ENCODE peak calls at places on chromosomes 7 and 10, in four cellular contexts. J is astrocyte, H is thoracic aorta, S is hepatocyte. G is an unnamed sample.

GRCh38 chr10:70571236-70571635 is 31.3 kb downstream of the PRF1 start:
- DNase-seq in S (no peak), J (no peak), H (no peak), G (no peak)

GRCh38 chr7:111424768-111425167 is 137.5 kb downstream of the IMMP2L start:
- DNase-seq in H (no peak), J (peak; percentile 61), S (peak; percentile 16), G (no peak)

GRCh38 chr7:155593455-155594162 is 47.2 kb upstream of the CNPY1 start:
- DNase-seq in S (no peak), H (no peak), J (no peak), G (no peak)

GRCh38 chr10:97549587-97550322 is 22.8 kb upstream of the ANKRD2 start:
- DNase-seq in J (no peak), S (peak; percentile 54), H (no peak), G (no peak)

GRCh38 chr10:127059314-127059713 is 137.1 kb downstream of the INSYN2A start:
- DNase-seq in H (no peak), J (no peak), S (no peak), G (no peak)

GRCh38 chr10:99539120-99539519 is 6.4 kb downstream of the NKX2-3 start:
- DNase-seq in H (no peak), S (no peak), J (no peak), G (no peak)

GRCh38 chr7:63113713-63114285 is 884.9 kb upstream of the ZNF722 start:
- DNase-seq in S (no peak), J (no peak), H (no peak), G (no peak)

GRCh38 chr10:123912466-123913201 is 21.0 kb upstream of the CPXM2 start:
- DNase-seq in S (no peak), J (no peak), H (no peak), G (no peak)

GRCh38 chr7:120394595-120394994 is 121.6 kb downstream of the KCND2 start:
- DNase-seq in H (no peak), J (no peak), S (no peak), G (no peak)

GRCh38 chr7:492714-493065 is 27.0 kb downstream of the PDGFA start:
- DNase-seq in J (no peak), H (no peak), S (no peak), G (peak; percentile 52)

GRCh38 chr7:15839415-15840100 is 153.1 kb upstream of the MEOX2 start:
- DNase-seq in J (no peak), H (no peak), S (peak; percentile 29), G (peak; percentile 76)

GRCh38 chr10:25725917-25726716 is 207.9 kb upstream of the MYO3A start:
- DNase-seq in S (peak; percentile 79), J (peak; percentile 26), H (no peak), G (no peak)

GRCh38 chr7:26964409-26964808 is 100.0 kb upstream of the SKAP2 start:
- DNase-seq in J (no peak), S (no peak), H (no peak), G (no peak)

GRCh38 chr10:113961261-113961938 is 82.3 kb upstream of the ADRB1 start:
- DNase-seq in J (no peak), S (peak; percentile 32), H (no peak), G (no peak)

GRCh38 chr7:22248111-22248809 is 108.7 kb downstream of the RAPGEF5 start:
- DNase-seq in S (no peak), J (no peak), H (no peak), G (no peak)

GRCh38 chr7:17706734-17707133 is 233.6 kb downstream of the SNX13 start:
- DNase-seq in H (no peak), J (peak; percentile 45), S (peak; percentile 74), G (no peak)

GRCh38 chr10:120188950-120189349 is 268.1 kb upstream of the PLPP4 start:
- DNase-seq in J (no peak), H (no peak), S (no peak), G (no peak)

GRCh38 chr10:112140110-112140755 is 43.3 kb downstream of the GPAM start:
- DNase-seq in H (no peak), S (peak; percentile 92), J (peak; percentile 32), G (no peak)

GRCh38 chr7:113379746-113380145 is 261.4 kb upstream of the SMIM30 start:
- DNase-seq in S (no peak), J (no peak), H (no peak), G (no peak)

GRCh38 chr7:92343719-92344118 is 97.9 kb downstream of the ANKIB1 start:
- DNase-seq in J (peak; percentile 4), H (no peak), S (no peak), G (no peak)

GRCh38 chr10:980468-980867 is 7.8 kb upstream of the GTPBP4 start:
- DNase-seq in J (no peak), S (no peak), H (no peak), G (no peak)

GRCh38 chr7:28061824-28062196 is 118.8 kb downstream of the JAZF1 start:
- DNase-seq in H (no peak), S (no peak), J (no peak), G (no peak)

GRCh38 chr7:108244110-108244509 is 113.9 kb upstream of the LAMB4 start:
- DNase-seq in H (no peak), J (no peak), S (no peak), G (no peak)

GRCh38 chr10:35940067-35940989 is 298.2 kb upstream of the FZD8 start:
- DNase-seq in J (no peak), H (no peak), S (peak; percentile 43), G (no peak)

GRCh38 chr10:11035318-11035920 is 17.7 kb downstream of the CELF2 start:
- DNase-seq in H (no peak), S (peak; percentile 46), J (peak; percentile 80), G (peak; percentile 82)

GRCh38 chr7:22137026-22137425 is 191.3 kb upstream of the CDCA7L start:
- DNase-seq in H (no peak), S (no peak), J (peak; percentile 84), G (no peak)

GRCh38 chr10:18079665-18080295 is 60.4 kb upstream of the CACNB2 start:
- DNase-seq in S (no peak), H (no peak), J (no peak), G (no peak)

DNA sequence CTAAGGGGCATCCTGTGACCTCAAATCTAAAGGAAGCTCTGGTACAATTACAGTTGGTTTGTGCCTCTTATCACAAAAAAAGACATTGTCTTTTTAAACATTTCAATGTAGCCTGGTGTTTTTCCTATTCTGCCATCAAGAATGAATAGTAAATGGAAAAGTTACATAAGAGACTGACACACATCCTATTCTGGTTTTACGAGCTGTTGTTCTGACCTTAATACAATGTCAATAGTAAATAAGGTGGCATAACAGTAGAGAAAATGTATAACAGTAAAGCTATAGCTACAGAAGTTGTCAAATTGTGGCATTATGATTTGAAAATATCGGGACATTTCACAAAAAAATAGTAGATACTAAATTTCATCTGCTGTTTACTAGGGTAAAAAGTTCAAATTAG is 88.4 kb downstream of the NT5C2 start:
- DNase-seq in H (no peak), J (no peak), S (no peak), G (no peak)
- H3K4me1 ChIP-seq in H (peaks cover 21% of the 10 kb centered on the region), J (no peaks in the 10 kb centered on the region), S (no peaks in the 10 kb centered on the region), G (peaks cover under 1% of the 10 kb centered on the region)

DNA sequence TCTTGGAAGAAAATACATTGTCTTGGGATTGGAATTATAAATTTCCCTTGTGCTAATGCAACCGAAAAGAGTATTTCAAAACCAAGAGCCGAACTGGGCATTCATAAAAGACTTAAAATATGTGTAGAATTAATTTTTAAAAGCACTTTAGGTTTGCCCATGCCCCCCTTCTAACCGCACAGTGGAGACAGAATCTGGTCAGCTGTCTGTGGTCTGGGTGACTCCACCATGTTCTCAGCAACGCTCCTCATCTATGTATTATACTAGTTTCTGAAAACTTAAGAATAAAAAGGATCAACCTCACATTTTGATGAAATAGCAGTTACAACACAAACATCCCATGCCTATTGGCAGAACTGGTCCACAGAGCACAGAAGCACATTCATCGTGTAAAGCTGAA is 192.6 kb upstream of the C7orf33 start:
- DNase-seq in S (no peak), J (no peak), H (no peak), G (no peak)
- H3K27ac ChIP-seq in S (no peak overlapping the region), J (no peak overlapping the region), H (no peak overlapping the region), G (no peak overlapping the region)

GRCh38 chr10:62636825-62637248 is 167.7 kb upstream of the ADO start:
- DNase-seq in H (no peak), J (no peak), S (no peak), G (no peak)
- H3K4me1 ChIP-seq in H (peaks cover 3% of the 10 kb centered on the region), J (peaks cover 15% of the 10 kb centered on the region), S (peaks cover 6% of the 10 kb centered on the region), G (peaks cover 16% of the 10 kb centered on the region)

DNA sequence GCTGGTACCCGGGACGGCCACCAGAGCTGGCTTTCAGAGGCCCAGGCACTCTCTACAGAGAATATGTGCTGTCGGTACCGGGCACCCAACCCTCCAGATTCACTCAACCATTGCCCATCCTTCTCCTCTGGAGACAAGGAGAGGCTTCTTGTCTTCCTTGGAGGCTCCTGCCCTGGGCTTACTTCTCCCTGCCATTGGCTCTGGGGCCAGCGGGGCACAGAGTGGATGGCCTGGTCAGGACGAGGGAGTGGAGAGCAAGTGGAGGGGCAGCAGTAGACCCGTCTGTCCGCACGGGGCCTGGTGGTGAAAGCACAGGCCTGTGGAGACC is 64.0 kb downstream of the HIPK2 start:
- DNase-seq in S (no peak), J (no peak), H (no peak), G (no peak)
- H3K27ac ChIP-seq in S (no peak overlapping the region), J (no peak overlapping the region), H (no peak overlapping the region), G (no peak overlapping the region)

DNA sequence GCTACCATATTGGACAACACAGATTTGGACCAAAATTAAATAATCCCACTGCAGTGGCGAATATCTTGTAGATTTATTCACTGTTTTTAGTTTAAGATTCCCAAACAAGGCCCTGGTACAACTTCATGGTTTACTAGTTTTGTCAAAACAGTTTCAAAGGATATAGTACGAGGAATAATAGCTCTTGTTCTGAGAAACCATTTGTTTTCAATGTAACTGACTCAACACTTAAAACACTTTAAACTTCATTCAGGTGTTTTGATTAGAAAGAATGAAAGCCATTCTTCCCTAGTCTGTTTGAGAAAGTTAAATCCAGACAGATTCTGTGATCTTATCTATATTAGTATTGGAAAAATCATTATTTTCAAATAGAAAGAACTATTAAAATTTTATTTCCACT is 276.4 kb upstream of the MKLN1 start:
- DNase-seq in H (no peak), J (no peak), S (no peak), G (no peak)
- H3K4me1 ChIP-seq in H (peaks cover 51% of the 10 kb centered on the region), J (no peaks in the 10 kb centered on the region), S (no peaks in the 10 kb centered on the region), G (peaks cover 22% of the 10 kb centered on the region)

DNA sequence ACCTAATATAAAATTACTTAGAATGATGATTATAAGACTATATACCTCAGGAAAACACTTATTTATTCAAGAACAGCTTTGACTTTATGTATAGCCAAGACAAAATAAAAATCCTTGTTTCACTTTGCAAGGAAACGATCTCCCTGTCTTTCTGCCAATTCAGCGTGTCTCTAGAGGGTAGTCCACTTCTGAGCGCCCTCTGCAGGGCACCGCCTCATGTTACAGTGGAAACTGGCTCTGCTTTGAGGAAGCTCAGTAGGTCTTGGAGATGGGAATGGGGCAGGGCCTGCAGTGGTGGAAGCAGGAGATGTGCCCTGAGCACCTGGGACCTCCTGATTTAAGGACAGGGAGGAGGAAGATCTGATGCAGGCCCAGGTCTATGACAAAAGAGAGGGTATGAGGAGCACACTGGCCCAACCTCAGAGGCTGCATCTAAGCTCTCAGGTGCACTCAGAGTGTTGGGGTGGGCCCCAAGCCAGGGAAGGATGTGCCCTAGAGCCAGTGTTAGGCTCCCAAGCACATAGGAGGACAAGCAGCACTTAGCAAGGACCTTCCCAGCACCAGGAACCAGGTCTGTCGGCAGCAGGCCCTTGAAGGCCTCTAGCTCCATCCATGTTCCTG is 481.0 kb downstream of the TNS3 start:
- DNase-seq in S (peak; percentile 71), J (no peak), H (no peak), G (no peak)
- H3K27ac ChIP-seq in S (no peak overlapping the region), J (no peak overlapping the region), H (no peak overlapping the region), G (no peak overlapping the region)

DNA sequence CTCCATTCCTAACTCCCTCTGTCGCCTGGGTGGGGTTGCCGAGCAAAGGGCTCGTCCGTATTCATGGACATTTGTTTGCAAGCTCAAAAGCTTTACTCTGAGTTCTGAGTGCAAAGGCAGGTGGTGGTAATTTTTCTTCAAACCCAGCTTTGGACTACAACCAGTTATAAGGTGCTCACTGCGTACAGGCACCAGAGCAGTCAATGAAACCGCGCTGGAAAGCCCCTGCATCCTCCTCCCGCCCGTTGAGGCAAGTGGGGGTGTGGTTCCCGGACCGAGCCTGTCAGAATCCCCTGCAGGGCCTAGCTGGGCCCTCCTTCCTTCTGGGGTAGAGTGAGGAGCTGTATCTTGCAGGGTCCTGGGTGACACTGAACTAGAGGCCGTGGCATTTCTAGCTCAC is 22.3 kb downstream of the AMZ1 start:
- DNase-seq in S (no peak), H (no peak), J (no peak), G (no peak)
- H3K4me1 ChIP-seq in S (peaks cover 7% of the 10 kb centered on the region), H (no peaks in the 10 kb centered on the region), J (no peaks in the 10 kb centered on the region), G (peaks cover 11% of the 10 kb centered on the region)

G was measured in suprapubic skin.